ENCODE peak calls at places on chromosomes 1 and 21, in seven cellular contexts. K, O, I, W, N, B and U are unnamed samples.

GRCh38 chr1:203589201-203589600 is 37.4 kb upstream of the ATP2B4 start:
- DNase-seq in N (peak), O (no peak), W (no peak), B (no peak), K (no peak), I (no peak), U (no peak)

GRCh38 chr21:44791993-44792392 is 9.6 kb downstream of the UBE2G2 start:
- DNase-seq in N (no peak), O (no peak), I (no peak), W (no peak), B (no peak), K (peak), U (no peak)

GRCh38 chr1:11528636-11529121 is 49.7 kb downstream of the DISP3 start:
- DNase-seq in W (no peak), B (no peak), N (peak), I (no peak), O (no peak), K (no peak), U (no peak)

GRCh38 chr1:201614262-201615015 is 75.5 kb downstream of the NAV1 start:
- DNase-seq in O (no peak), K (no peak), B (no peak), W (peak), N (peak), I (peak), U (no peak)

GRCh38 chr21:43644609-43645008 is 14.7 kb downstream of the HSF2BP start:
- DNase-seq in W (peak), B (no peak), N (peak), I (peak), K (no peak), O (no peak), U (no peak)

GRCh38 chr1:193077991-193078390 is 18.6 kb downstream of the RO60 start:
- DNase-seq in O (no peak), K (no peak), B (no peak), N (no peak), I (no peak), W (no peak), U (no peak)

GRCh38 chr1:214022810-214023425 is 35.1 kb downstream of the PROX1 start:
- DNase-seq in N (no peak), K (no peak), W (no peak), I (no peak), O (no peak), B (no peak), U (no peak)

GRCh38 chr1:176567190-176567794 is 104.3 kb downstream of the PAPPA2 start:
- DNase-seq in B (no peak), O (no peak), K (no peak), W (peak), I (peak), N (no peak), U (no peak)

GRCh38 chr1:7705048-7705907 is 65.8 kb upstream of the VAMP3 start:
- DNase-seq in N (peak), I (no peak), O (no peak), W (no peak), K (peak), B (no peak), U (peak)

GRCh38 chr1:207838156-207839082 is 72.5 kb downstream of the CD34 start:
- DNase-seq in K (no peak), N (peak), B (no peak), I (no peak), O (no peak), W (no peak), U (no peak)

GRCh38 chr21:45427331-45428271 is 22.6 kb downstream of the COL18A1 start:
- DNase-seq in N (no peak), B (no peak), W (peak), K (no peak), I (peak), O (no peak), U (no peak)